ENCODE peak calls at places on chromosome 19, in five cellular contexts. F is RKO, E is RWPE1, Y is iris pigment epithelial cell, S is colonic mucosa. M is an unnamed sample.

GRCh38 chr19:19628499-19629134 is 597 bp upstream of the LPAR2 start:
- DNase-seq in E (peak), F (no peak), S (peak), Y (peak), M (peak)

GRCh38 chr19:16851031-16851712 is 22.0 kb downstream of the SIN3B start:
- DNase-seq in F (no peak), S (no peak), Y (peak), E (no peak), M (no peak)

GRCh38 chr19:13209797-13210775 is 59.9 kb downstream of the IER2 start:
- DNase-seq in Y (no peak), S (no peak), E (no peak), F (no peak), M (no peak)

GRCh38 chr19:11017275-11018035 is 56.6 kb downstream of the SMARCA4 start:
- DNase-seq in F (no peak), E (no peak), S (no peak), Y (no peak), M (no peak)

GRCh38 chr19:15169541-15170285 is 31.1 kb downstream of the NOTCH3 start:
- DNase-seq in F (no peak), E (no peak), Y (no peak), S (no peak), M (no peak)

GRCh38 chr19:29941828-29942403 is at the start of gene URI1:
- DNase-seq in E (peak), S (peak), Y (peak), F (peak), M (peak)

GRCh38 chr19:33226550-33227241 is 1.0 kb upstream of the SLC7A10 start:
- DNase-seq in F (no peak), S (peak), E (no peak), Y (peak), M (peak)

GRCh38 chr19:7512400-7512851 is 3.5 kb upstream of the ZNF358 start:
- DNase-seq in Y (peak), E (no peak), S (no peak), F (peak), M (no peak)

GRCh38 chr19:51980116-51980736 is 6.4 kb downstream of the ZNF350 start:
- DNase-seq in Y (peak), F (no peak), E (no peak), S (no peak), M (no peak)

GRCh38 chr19:34220472-34221063 is 33.8 kb upstream of the GARRE1 start:
- DNase-seq in F (peak), E (peak), S (peak), Y (peak), M (peak)

GRCh38 chr19:1449467-1450442 is at the start of gene APC2:
- DNase-seq in F (no peak), Y (peak), S (no peak), E (peak), M (no peak)

GRCh38 chr19:2523630-2524311 is 47.8 kb downstream of the GADD45B start:
- DNase-seq in S (no peak), E (no peak), Y (peak), F (no peak), M (peak)

GRCh38 chr19:8233370-8233769 is 24.2 kb downstream of the CERS4 start:
- DNase-seq in Y (peak), F (no peak), S (no peak), E (no peak), M (peak)

GRCh38 chr19:49348305-49349188 is 13.3 kb downstream of the CD37 start:
- DNase-seq in S (no peak), E (no peak), Y (no peak), F (no peak), M (no peak)

GRCh38 chr19:33129901-33130300 is 2.0 kb upstream of the WDR88 start:
- DNase-seq in E (no peak), F (no peak), Y (no peak), S (no peak), M (no peak)

GRCh38 chr19:45362291-45362690 is 8.1 kb downstream of the ERCC2 start:
- DNase-seq in Y (no peak), S (no peak), E (no peak), F (no peak), M (no peak)

GRCh38 chr19:48481846-48482639 is 12.9 kb downstream of the CYTH2 start:
- DNase-seq in F (no peak), E (no peak), S (no peak), Y (no peak), M (no peak)

GRCh38 chr19:5585461-5586299 is 17.9 kb upstream of the TINCR start:
- DNase-seq in Y (peak), F (no peak), S (no peak), E (no peak), M (no peak)

GRCh38 chr19:18596752-18597157 is 8.2 kb downstream of the REX1BD start:
- DNase-seq in E (peak), S (peak), F (no peak), Y (peak), M (peak)

GRCh38 chr19:29290853-29291252 is 77.9 kb upstream of the UQCRFS1 start:
- DNase-seq in S (no peak), E (no peak), F (no peak), Y (no peak), M (no peak)

GRCh38 chr19:12985049-12985776 is 10.1 kb upstream of the NFIX start:
- DNase-seq in E (no peak), S (peak), F (peak), Y (no peak), M (peak)

GRCh38 chr19:44808463-44809371 is at the start of gene BCAM:
- DNase-seq in Y (peak), F (peak), E (peak), S (peak), M (peak)

GRCh38 chr19:50510121-50510670 is 795 bp downstream of the JOSD2 start:
- DNase-seq in E (no peak), F (no peak), Y (peak), S (no peak), M (no peak)

GRCh38 chr19:12891553-12892021 is 627 bp downstream of the GCDH start:
- DNase-seq in Y (no peak), E (no peak), S (no peak), F (peak), M (no peak)

GRCh38 chr19:8212212-8212611 is 3.0 kb downstream of the CERS4 start:
- DNase-seq in S (no peak), F (no peak), Y (no peak), E (no peak), M (no peak)

GRCh38 chr19:17790059-17790780 is 4.7 kb upstream of the B3GNT3 start:
- DNase-seq in F (no peak), S (peak), Y (no peak), E (no peak), M (peak)

GRCh38 chr19:28841531-28841930 is 371.4 kb downstream of the UQCRFS1 start:
- DNase-seq in S (no peak), F (no peak), Y (no peak), E (no peak), M (no peak)

GRCh38 chr19:12513531-12514061 is 29.0 kb upstream of the ZNF709 start:
- DNase-seq in F (no peak), S (no peak), E (no peak), Y (no peak), M (no peak)

GRCh38 chr19:17777840-17778620 is 16.9 kb upstream of the B3GNT3 start:
- DNase-seq in E (peak), F (peak), S (peak), Y (peak), M (peak)

GRCh38 chr19:10568444-10568825 is 344 bp downstream of the CDKN2D start:
- DNase-seq in E (no peak), S (peak), Y (peak), F (peak), M (peak)

GRCh38 chr19:903266-903797 is 9.7 kb downstream of the R3HDM4 start:
- DNase-seq in Y (peak), S (no peak), E (no peak), F (no peak), M (peak)

GRCh38 chr19:10651821-10652220 is 2.3 kb upstream of the ILF3 start:
- DNase-seq in Y (no peak), F (no peak), E (no peak), S (no peak), M (no peak)

GRCh38 chr19:17404015-17404414 is 1.4 kb downstream of the BST2 start:
- DNase-seq in F (peak), E (no peak), Y (no peak), S (no peak), M (no peak)

GRCh38 chr19:30085394-30085793 is 143.4 kb downstream of the URI1 start:
- DNase-seq in F (peak), S (no peak), Y (no peak), E (no peak), M (peak)

GRCh38 chr19:38209152-38209551 is 14.9 kb downstream of the DPF1 start:
- DNase-seq in E (no peak), F (no peak), S (no peak), Y (no peak), M (no peak)

GRCh38 chr19:49106648-49107135 is 7.5 kb upstream of the LIN7B start:
- DNase-seq in F (no peak), S (peak), E (no peak), Y (peak), M (peak)

M was measured in SW480.